ENCODE peak calls at places on chromosomes 4 and X, in eight cellular contexts. S is K562, R is Panc1, P is HepG2, K is HCT116, A is upper lobe of left lung, Y is GM23338, H is GM12878. L is an unnamed sample.

GRCh38 chr4:112321768-112322684 is 24.9 kb downstream of the ALPK1 start:
- ATAC-seq in S (peak; percentile 87), R (no peak), P (peak; percentile 55), K (peak; percentile 83), A (peak; percentile 73), Y (peak; percentile 52), H (peak; percentile 44), L (no peak)

GRCh38 chr4:36267491-36268254 is 13.7 kb upstream of the DTHD1 start:
- ATAC-seq in S (no peak), R (no peak), P (no peak), K (no peak), A (no peak), Y (no peak), H (no peak), L (no peak)

GRCh38 chr4:75698162-75698962 is 25.2 kb upstream of the G3BP2 start:
- ATAC-seq in S (peak; percentile 84), R (no peak), P (no peak), K (no peak), A (peak; percentile 38), Y (peak; percentile 57), H (peak; percentile 97), L (peak; percentile 58)

GRCh38 chr4:76691767-76692689 is 205.9 kb downstream of the SOWAHB start:
- ATAC-seq in S (no peak), R (no peak), P (no peak), K (no peak), A (no peak), Y (no peak), H (no peak), L (no peak)

GRCh38 chr4:64781737-64782326 is 372.6 kb upstream of the TECRL start:
- ATAC-seq in S (no peak), R (no peak), P (no peak), K (no peak), A (no peak), Y (no peak), H (peak; percentile 63), L (no peak)

GRCh38 chr4:63459329-63459728 is 949.9 kb downstream of the TECRL start:
- ATAC-seq in S (no peak), R (no peak), P (no peak), K (no peak), A (no peak), Y (no peak), H (peak; percentile 90), L (no peak)

GRCh38 chrX:66035667-66036066 is 4.2 kb downstream of the VSIG4 start:
- ATAC-seq in S (no peak), R (no peak), P (no peak), K (no peak), A (no peak), Y (peak; percentile 53), H (no peak), L (no peak)

GRCh38 chr4:21697583-21697982 is 251.0 kb downstream of the KCNIP4 start:
- ATAC-seq in S (no peak), R (no peak), P (no peak), K (peak; percentile 92), A (no peak), Y (peak; percentile 99), H (no peak), L (no peak)

GRCh38 chr4:48194986-48195773 is 61.1 kb upstream of the TXK start:
- ATAC-seq in S (no peak), R (no peak), P (no peak), K (no peak), A (no peak), Y (no peak), H (peak; percentile 48), L (no peak)

GRCh38 chrX:121308276-121308805 is 260.9 kb downstream of the GLUD2 start:
- ATAC-seq in S (peak; percentile 90), R (no peak), P (peak; percentile 85), K (peak; percentile 83), A (no peak), Y (peak; percentile 85), H (peak; percentile 86), L (no peak)

GRCh38 chr4:41409095-41409494 is 128.9 kb upstream of the LIMCH1 start:
- ATAC-seq in S (no peak), R (no peak), P (no peak), K (no peak), A (no peak), Y (no peak), H (no peak), L (no peak)

GRCh38 chr4:1937550-1937949 is 66.4 kb downstream of the NSD2 start:
- ATAC-seq in S (no peak), R (no peak), P (no peak), K (no peak), A (no peak), Y (no peak), H (no peak), L (no peak)

GRCh38 chr4:146590801-146591200 is 47.9 kb upstream of the POU4F2 start:
- ATAC-seq in S (no peak), R (no peak), P (no peak), K (no peak), A (no peak), Y (no peak), H (no peak), L (no peak)

GRCh38 chrX:63930140-63930539 is 145.1 kb upstream of the ARHGEF9 start:
- ATAC-seq in S (no peak), R (no peak), P (no peak), K (peak; percentile 73), A (no peak), Y (peak; percentile 80), H (no peak), L (no peak)

GRCh38 chrX:42027367-42028025 is 104.1 kb upstream of the CASK start:
- ATAC-seq in S (no peak), R (no peak), P (peak; percentile 52), K (no peak), A (no peak), Y (no peak), H (peak; percentile 69), L (no peak)

GRCh38 chr4:138344851-138345250 is 102.7 kb upstream of the SLC7A11 start:
- ATAC-seq in S (no peak), R (no peak), P (no peak), K (no peak), A (no peak), Y (no peak), H (no peak), L (no peak)

GRCh38 chr4:165053645-165054044 is at the start of gene TRIM75:
- ATAC-seq in S (no peak), R (no peak), P (no peak), K (no peak), A (no peak), Y (no peak), H (no peak), L (no peak)

GRCh38 chrX:40318796-40319195 is 221.0 kb upstream of the BCOR start:
- ATAC-seq in S (no peak), R (no peak), P (no peak), K (no peak), A (no peak), Y (no peak), H (no peak), L (no peak)

GRCh38 chr4:40446785-40447184 is 111.7 kb downstream of the CHRNA9 start:
- ATAC-seq in S (no peak), R (no peak), P (peak; percentile 87), K (no peak), A (no peak), Y (no peak), H (no peak), L (no peak)

GRCh38 chr4:6589444-6589843 is 14.5 kb downstream of the MAN2B2 start:
- ATAC-seq in S (no peak), R (no peak), P (no peak), K (no peak), A (no peak), Y (no peak), H (no peak), L (no peak)

GRCh38 chr4:6592804-6593563 is 18.0 kb downstream of the MAN2B2 start:
- ATAC-seq in S (no peak), R (no peak), P (no peak), K (no peak), A (no peak), Y (no peak), H (no peak), L (no peak)

GRCh38 chr4:6591305-6591704 is 16.3 kb downstream of the MAN2B2 start:
- ATAC-seq in S (peak; percentile 44), R (no peak), P (no peak), K (no peak), A (no peak), Y (no peak), H (peak; percentile 55), L (no peak)

GRCh38 chr4:6594341-6594740 is 19.4 kb downstream of the MAN2B2 start:
- ATAC-seq in S (no peak), R (no peak), P (no peak), K (no peak), A (no peak), Y (no peak), H (no peak), L (no peak)

DNA sequence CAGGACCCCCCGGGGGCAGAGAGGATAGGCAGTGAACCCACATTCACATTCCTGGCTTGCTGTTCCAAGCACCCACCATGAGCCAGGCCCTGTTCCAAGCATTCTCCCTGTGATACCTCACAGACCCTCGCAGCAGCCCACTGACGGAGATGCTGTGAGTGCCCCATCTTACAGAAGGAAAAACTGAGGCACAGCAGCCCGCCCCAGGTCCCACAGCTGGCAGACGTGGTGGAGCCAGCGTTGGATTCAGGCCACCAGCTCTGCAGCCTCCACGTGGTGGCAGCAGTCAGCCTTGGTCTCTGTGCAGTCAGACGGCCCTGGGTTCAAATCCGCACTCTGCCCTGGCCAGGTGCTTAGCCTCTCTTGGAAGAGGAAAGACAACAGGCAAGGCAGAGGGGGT is 16.8 kb downstream of the MAN2B2 start:
- ATAC-seq in S (peak; percentile 36), R (no peak), P (no peak), K (peak; percentile 35), A (no peak), Y (no peak), H (no peak), L (no peak)
- TF ChIP-seq POLR2AphosphoS5 in S (no peak), R (no peak), P (no peak), K (no peak), A (no peak), Y (no peak), H (no peak), L (no peak)

GRCh38 chr4:168716411-168717129 is 219.7 kb downstream of the PALLD start:
- ATAC-seq in S (no peak), R (no peak), P (no peak), K (no peak), A (peak; percentile 87), Y (peak; percentile 20), H (no peak), L (peak; percentile 85)
- TF ChIP-seq POLR2AphosphoS5 in S (no peak), R (no peak), P (no peak), K (no peak), A (peak; percentile 25), Y (no peak), H (no peak), L (peak; percentile 92)

GRCh38 chr4:69716654-69717053 is 43.8 kb downstream of the SULT1B1 start:
- ATAC-seq in S (no peak), R (no peak), P (no peak), K (no peak), A (no peak), Y (no peak), H (no peak), L (no peak)
- TF ChIP-seq POLR2AphosphoS5 in S (no peak), R (no peak), P (no peak), K (no peak), A (no peak), Y (no peak), H (no peak), L (no peak)

DNA sequence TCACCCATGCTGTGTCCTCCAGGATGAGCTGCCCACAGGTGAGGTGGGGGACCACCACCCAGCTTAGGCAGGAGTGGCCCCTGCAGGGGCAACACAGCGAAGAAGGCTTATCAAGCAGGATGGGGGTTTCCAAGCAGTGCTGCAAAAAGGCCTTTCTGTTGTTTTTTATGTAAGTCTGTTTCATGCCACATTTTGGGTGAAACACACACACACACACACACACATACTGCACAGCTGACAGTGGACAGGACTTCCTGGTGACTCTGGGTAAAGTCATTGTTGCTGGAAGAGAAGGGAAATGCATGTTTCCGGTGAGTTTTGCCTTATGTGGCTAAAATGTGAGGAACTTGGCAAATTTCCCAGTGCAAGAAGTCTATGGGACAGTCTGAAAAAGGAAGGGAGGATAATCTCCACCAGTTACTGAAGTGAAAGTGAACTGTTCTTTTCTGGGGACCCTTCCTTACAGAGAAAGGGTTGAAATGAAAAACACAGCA is 119.2 kb downstream of the IRF2 start:
- ATAC-seq in S (peak; percentile 85), R (no peak), P (peak; percentile 64), K (no peak), A (peak; percentile 86), Y (no peak), H (peak; percentile 15), L (peak; percentile 86)
- TF ChIP-seq POLR2AphosphoS5 in S (no peak), R (no peak), P (no peak), K (no peak), A (peak; percentile 88), Y (no peak), H (peak; percentile 68), L (peak; percentile 70)